ENCODE peak calls at places on chromosomes 12 and 14, in eight cellular contexts. R is GM23248, B is fibroblast of lung, Q is GM12878, O is MM.1S, W is H9, G is endothelial cell of umbilical vein, E is neural progenitor cell. D is an unnamed sample. For H3K79me2, the result is how much of the 10 kb centered on the place peaks cover.

GRCh38 chr12:40692617-40693502 is 621 bp downstream of the CNTN1 start:
- DNase-seq in R (peak), B (no peak), Q (no peak), O (no peak), W (peak), G (no peak), E (peak), D (peak)

GRCh38 chr12:6324936-6325750 is 14.7 kb downstream of the PLEKHG6 start:
- DNase-seq in R (no peak), B (no peak), Q (no peak), O (no peak), W (no peak), G (peak), E (no peak), D (no peak)

GRCh38 chr12:67710582-67710981 is 62.0 kb downstream of the DYRK2 start:
- DNase-seq in R (peak), B (peak), Q (peak), O (no peak), W (no peak), G (no peak), E (no peak), D (no peak)

GRCh38 chr14:104422301-104423223 is 157.0 kb upstream of the C14orf180 start:
- DNase-seq in R (no peak), B (no peak), Q (no peak), O (no peak), W (no peak), G (no peak), E (no peak), D (no peak)

GRCh38 chr14:33254876-33255275 is 316.2 kb downstream of the NPAS3 start:
- DNase-seq in R (no peak), B (no peak), Q (no peak), O (no peak), W (no peak), G (peak), E (no peak), D (no peak)

GRCh38 chr12:105659355-105660075 is 329.0 kb downstream of the C12orf75 start:
- DNase-seq in R (no peak), B (peak), Q (no peak), O (no peak), W (no peak), G (peak), E (no peak), D (no peak)

GRCh38 chr12:105920161-105920684 is 218.5 kb downstream of the NUAK1 start:
- DNase-seq in R (no peak), B (peak), Q (no peak), O (no peak), W (no peak), G (peak), E (no peak), D (no peak)

GRCh38 chr14:80325112-80325511 is 113.8 kb upstream of the DIO2 start:
- DNase-seq in R (no peak), B (no peak), Q (no peak), O (no peak), W (no peak), G (no peak), E (no peak), D (no peak)

GRCh38 chr14:105377555-105378182 is 20.7 kb upstream of the TEX22 start:
- DNase-seq in R (no peak), B (no peak), Q (no peak), O (no peak), W (peak), G (no peak), E (no peak), D (peak)

GRCh38 chr14:53356361-53357150 is 203.4 kb upstream of the DDHD1 start:
- DNase-seq in R (peak), B (no peak), Q (no peak), O (no peak), W (peak), G (no peak), E (peak), D (no peak)

GRCh38 chr12:9588749-9589148 is 19.0 kb downstream of the KLRB1 start:
- DNase-seq in R (no peak), B (no peak), Q (no peak), O (no peak), W (no peak), G (peak), E (no peak), D (no peak)

GRCh38 chr12:105445261-105446015 is 114.9 kb downstream of the C12orf75 start:
- DNase-seq in R (peak), B (peak), Q (no peak), O (no peak), W (no peak), G (peak), E (peak), D (peak)

DNA sequence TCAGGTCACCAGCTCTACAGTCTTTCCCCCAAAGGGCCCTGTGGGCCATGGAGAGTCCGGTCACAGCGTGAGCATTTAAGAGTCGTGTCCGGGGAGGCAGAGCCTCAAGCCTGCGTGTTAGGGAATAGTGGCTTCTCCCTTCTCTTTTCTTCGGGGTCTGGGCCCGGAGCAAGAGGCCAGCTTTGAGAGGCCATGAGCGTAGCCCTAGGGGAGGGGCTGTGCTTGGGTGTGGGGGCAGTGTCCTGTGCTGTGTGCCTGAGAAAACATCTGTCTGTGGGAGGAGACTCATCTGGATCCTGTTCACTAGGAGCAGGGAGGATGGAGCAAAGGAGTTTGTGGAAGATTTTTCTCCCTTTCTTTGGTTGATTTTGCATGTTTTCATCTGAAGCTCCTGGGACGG is 5.3 kb downstream of the LRP1-AS start:
- DNase-seq in R (no peak), B (no peak), Q (no peak), O (no peak), W (no peak), G (no peak), E (no peak), D (no peak)
- H3K79me2 ChIP-seq in R (half or more), B (half or more), Q (under half), O (under half), W (under half), G (under half), E (under half), D (under half)

GRCh38 chr14:24196071-24197061 is 1.1 kb upstream of the TM9SF1 start:
- DNase-seq in R (peak), B (peak), Q (peak), O (peak), W (no peak), G (peak), E (peak), D (peak)

GRCh38 chr14:24195186-24196070 is at the start of gene TM9SF1:
- DNase-seq in R (peak), B (peak), Q (peak), O (peak), W (peak), G (peak), E (peak), D (peak)

GRCh38 chr14:24192933-24193332 is 2.3 kb downstream of the TM9SF1 start:
- DNase-seq in R (no peak), B (no peak), Q (no peak), O (no peak), W (no peak), G (no peak), E (no peak), D (no peak)

GRCh38 chr14:24194186-24194872 is 912 bp downstream of the TM9SF1 start:
- DNase-seq in R (no peak), B (no peak), Q (no peak), O (no peak), W (no peak), G (no peak), E (no peak), D (no peak)

DNA sequence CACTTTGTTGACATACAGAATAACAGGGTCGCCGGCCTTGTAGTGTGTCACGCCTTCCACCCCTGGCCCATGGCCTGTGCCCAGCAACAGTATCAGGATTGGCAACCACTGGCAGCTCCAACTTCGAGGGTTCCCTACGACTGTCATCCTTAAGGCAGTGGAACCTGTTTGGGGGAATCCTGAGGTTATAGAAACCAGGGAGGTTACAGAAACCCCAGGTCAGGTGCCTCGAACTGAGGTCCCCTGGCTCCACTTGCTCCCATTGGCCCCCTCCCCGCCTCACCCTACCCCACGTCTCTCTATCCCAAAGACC is 412 bp downstream of the TM9SF1 start:
- DNase-seq in R (peak), B (no peak), Q (no peak), O (no peak), W (no peak), G (no peak), E (no peak), D (no peak)
- H3K79me2 ChIP-seq in R (half or more), B (under half), Q (under half), O (under half), W (under half), G (under half), E (under half), D (under half)

DNA sequence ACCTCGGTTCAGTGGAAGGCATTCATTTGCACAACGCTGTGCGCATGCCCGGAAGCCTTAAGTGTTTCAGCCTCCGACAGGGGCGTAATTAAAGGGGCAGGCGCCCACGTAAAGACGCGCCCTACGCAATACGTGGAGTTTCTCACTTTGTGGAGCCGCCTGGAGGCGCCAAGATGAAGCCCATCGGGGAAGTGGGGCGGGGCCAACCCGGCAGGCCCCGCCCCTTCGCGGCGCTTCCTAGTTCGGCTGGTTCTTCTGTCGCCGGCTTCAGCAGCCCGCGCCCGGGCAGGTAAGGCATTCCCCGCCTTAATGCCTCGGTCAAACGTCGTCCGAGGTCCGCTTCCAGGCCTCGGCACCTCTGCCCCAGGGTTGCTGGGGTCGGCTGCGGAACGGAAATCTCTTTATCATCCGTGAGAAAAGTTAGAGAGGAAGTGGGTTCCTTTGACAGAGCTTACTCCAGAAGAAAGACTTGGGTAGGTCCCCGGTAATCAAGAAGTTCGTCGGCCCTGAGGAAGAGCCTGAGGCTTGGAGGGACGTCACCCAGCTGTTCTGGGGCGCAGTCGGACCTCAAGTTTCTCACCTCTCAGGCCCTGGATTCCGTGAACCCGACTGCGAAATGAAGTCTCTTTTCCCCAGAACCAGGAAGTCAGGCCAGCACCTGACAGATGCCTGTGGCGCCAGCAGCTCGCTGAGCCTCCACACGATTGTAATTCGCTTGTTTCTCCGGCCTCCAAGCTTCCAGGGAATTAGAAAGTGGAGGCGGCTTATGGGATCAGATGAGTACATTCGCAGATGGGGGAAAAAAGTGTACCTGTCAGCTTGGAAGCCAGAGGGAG is at the start of the genes IRAK4 and PUS7L:
- DNase-seq in R (peak), B (peak), Q (peak), O (peak), W (peak), G (peak), E (peak), D (peak)
- H3K79me2 ChIP-seq in R (half or more), B (under half), Q (half or more), O (under half), W (under half), G (under half), E (under half), D (under half)

DNA sequence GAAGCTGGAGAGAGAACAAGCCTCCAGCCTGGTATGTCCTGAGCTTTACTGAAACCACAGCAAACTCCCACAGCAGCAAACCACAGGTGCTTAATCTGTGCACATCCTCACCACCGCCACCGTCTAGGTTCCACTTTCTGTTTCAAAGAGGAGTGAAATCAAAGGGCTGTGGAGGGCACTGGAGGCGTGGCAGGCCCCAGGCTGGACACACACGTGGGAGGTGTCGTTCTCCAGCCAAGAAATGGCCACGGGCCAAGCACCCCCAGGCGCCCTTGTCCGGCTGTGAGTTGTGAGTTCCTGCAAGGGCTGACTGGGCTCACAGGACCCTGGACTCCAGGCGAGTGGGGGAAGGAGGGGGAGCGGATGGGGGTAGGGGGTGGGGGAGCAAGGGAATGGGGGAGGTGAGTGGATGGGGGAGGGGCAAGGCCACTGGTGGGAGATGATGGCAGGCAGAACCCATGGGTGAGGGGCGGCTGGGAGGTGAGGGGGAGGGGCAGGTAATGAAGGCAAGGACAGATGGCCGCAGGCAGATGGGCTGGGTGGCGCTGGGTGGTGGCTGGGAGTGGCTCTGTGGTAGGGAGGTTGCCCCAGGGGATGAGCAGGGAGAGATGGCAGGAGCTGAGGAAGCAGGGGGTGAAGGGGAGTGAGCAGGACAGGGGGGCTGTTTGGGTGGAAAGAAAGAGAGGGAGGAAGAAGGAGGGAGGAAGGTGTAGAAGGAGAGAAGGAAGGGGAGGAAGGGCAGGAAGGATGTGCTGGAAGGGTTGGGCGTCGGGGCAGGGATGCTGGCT is 86.7 kb downstream of the NCOR2 start:
- DNase-seq in R (peak), B (peak), Q (peak), O (peak), W (no peak), G (no peak), E (no peak), D (no peak)
- H3K79me2 ChIP-seq in R (under half), B (under half), Q (under half), O (under half), W (under half), G (under half), E (under half), D (under half)